ENCODE peak calls at places on chromosomes 6 and 20, in six cellular contexts. P is tibial artery, F is HCT116, B is left lung, T is uterus, Q is IMR-90. L is an unnamed sample.

GRCh38 chr6:35972471-35972985 is 51.6 kb upstream of the SRPK1 start:
- DNase-seq in T (no peak), Q (no peak), B (no peak), F (no peak), P (no peak), L (no peak)

GRCh38 chr6:32439708-32440214 is at the start of gene HLA-DRA:
- DNase-seq in Q (peak; percentile 33), T (no peak), P (no peak), F (peak; percentile 72), B (no peak), L (peak; percentile 39)

GRCh38 chr20:15638781-15639180 is 934.5 kb downstream of the KIF16B start:
- DNase-seq in B (no peak), P (no peak), F (no peak), T (no peak), Q (no peak), L (no peak)

GRCh38 chr20:63024573-63025392 is 18.0 kb upstream of the BHLHE23 start:
- DNase-seq in P (no peak), F (no peak), T (no peak), B (peak; percentile 42), Q (no peak), L (no peak)

GRCh38 chr6:133187657-133188453 is 53.3 kb upstream of the EYA4 start:
- DNase-seq in P (no peak), T (no peak), B (no peak), Q (peak; percentile 85), F (no peak), L (no peak)

GRCh38 chr6:158409451-158409850 is 97.2 kb downstream of the TULP4 start:
- DNase-seq in P (no peak), Q (peak; percentile 75), B (no peak), F (no peak), T (no peak), L (no peak)

GRCh38 chr20:3889489-3890409 is 562 bp downstream of the PANK2 start:
- DNase-seq in B (peak; percentile 89), P (peak; percentile 4), F (no peak), T (peak; percentile 40), Q (no peak), L (peak; percentile 28)

GRCh38 chr20:38117635-38118034 is 47.4 kb downstream of the TGM2 start:
- DNase-seq in Q (peak; percentile 66), T (no peak), B (no peak), P (no peak), F (no peak), L (peak; percentile 96)

GRCh38 chr6:136024711-136025110 is 173.2 kb downstream of the PDE7B start:
- DNase-seq in P (no peak), B (no peak), Q (no peak), T (no peak), F (no peak), L (no peak)

GRCh38 chr20:55744896-55745295 is 260.4 kb downstream of the CBLN4 start:
- DNase-seq in T (no peak), Q (no peak), P (no peak), B (no peak), F (no peak), L (no peak)

GRCh38 chr20:12171927-12172581 is 254.4 kb downstream of the BTBD3 start:
- DNase-seq in F (no peak), Q (peak; percentile 84), P (no peak), B (no peak), T (peak; percentile 58), L (peak; percentile 24)

GRCh38 chr6:27668442-27669275 is 195.8 kb upstream of the ZNF184 start:
- DNase-seq in F (peak; percentile 80), B (no peak), Q (peak; percentile 77), P (no peak), T (peak; percentile 46), L (peak; percentile 89)

GRCh38 chr6:12436683-12437082 is 146.5 kb downstream of the EDN1 start:
- DNase-seq in B (no peak), P (no peak), Q (no peak), F (no peak), T (no peak), L (no peak)

GRCh38 chr20:21185849-21186248 is 60.0 kb downstream of the KIZ start:
- DNase-seq in F (no peak), Q (no peak), P (no peak), T (no peak), B (no peak), L (no peak)

GRCh38 chr20:32619586-32619985 is 34.5 kb upstream of the NOL4L start:
- DNase-seq in F (no peak), B (no peak), P (no peak), Q (no peak), T (no peak), L (no peak)

GRCh38 chr20:50756447-50756846 is 25.1 kb downstream of the PARD6B start:
- DNase-seq in Q (no peak), P (no peak), F (no peak), T (no peak), B (no peak), L (no peak)

DNA sequence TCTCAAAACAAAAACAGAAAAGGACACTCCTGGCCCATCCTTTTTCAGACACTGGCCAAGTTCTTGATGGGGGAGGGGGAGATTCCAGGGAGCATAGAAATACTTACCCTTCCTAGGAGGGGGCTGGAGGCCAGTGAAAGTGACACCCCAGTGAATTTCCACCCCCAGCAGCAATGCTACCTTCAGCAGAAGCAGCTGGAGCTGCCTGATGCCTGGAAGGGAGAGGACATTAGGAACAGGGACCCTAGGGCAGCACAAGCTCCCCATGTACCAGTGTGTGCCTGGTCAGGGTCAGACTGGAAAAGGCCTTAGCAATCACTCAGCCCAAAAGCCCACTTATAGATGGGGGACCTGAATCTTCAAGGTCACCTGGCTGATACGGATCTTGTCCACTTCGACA is 2.4 kb downstream of the MICAL1 start:
- DNase-seq in B (no peak), P (no peak), F (no peak), Q (no peak), T (no peak), L (no peak)
- H3K27ac ChIP-seq in B (no peak overlapping the region), P (peak overlapping the region; percentile 86), F (no peak overlapping the region), Q (no peak overlapping the region), T (no peak overlapping the region), L (no peak overlapping the region)

GRCh38 chr6:87241304-87241703 is 81.1 kb upstream of the SMIM8 start:
- DNase-seq in Q (no peak), F (no peak), T (no peak), B (peak; percentile 15), P (no peak), L (no peak)

DNA sequence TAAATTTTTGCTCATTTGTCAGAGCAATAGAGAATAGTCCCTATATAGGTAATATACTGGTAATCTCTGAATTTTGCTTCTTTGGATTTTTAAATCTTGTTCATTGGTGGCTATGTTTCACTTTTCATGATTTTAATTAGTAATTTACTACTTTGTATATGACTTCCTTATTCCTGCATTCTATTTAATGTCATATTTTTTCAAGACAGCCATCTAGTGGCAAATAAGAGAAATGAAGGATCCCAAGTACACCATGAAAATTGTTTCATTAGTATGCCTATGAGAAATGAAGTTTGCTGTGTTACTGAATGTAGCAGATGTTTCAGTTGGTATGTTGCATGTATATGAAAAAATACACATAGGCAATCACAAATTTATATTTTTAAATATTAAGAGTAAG is 82.4 kb downstream of the ZNF292 start:
- DNase-seq in Q (peak; percentile 45), F (peak; percentile 18), T (no peak), P (no peak), B (no peak), L (no peak)
- TF ChIP-seq CTCF in Q (peak; percentile 55), F (peak; percentile 50), T (peak; percentile 34), P (peak; percentile 55), B (peak; percentile 49), L (peak; percentile 68)

DNA sequence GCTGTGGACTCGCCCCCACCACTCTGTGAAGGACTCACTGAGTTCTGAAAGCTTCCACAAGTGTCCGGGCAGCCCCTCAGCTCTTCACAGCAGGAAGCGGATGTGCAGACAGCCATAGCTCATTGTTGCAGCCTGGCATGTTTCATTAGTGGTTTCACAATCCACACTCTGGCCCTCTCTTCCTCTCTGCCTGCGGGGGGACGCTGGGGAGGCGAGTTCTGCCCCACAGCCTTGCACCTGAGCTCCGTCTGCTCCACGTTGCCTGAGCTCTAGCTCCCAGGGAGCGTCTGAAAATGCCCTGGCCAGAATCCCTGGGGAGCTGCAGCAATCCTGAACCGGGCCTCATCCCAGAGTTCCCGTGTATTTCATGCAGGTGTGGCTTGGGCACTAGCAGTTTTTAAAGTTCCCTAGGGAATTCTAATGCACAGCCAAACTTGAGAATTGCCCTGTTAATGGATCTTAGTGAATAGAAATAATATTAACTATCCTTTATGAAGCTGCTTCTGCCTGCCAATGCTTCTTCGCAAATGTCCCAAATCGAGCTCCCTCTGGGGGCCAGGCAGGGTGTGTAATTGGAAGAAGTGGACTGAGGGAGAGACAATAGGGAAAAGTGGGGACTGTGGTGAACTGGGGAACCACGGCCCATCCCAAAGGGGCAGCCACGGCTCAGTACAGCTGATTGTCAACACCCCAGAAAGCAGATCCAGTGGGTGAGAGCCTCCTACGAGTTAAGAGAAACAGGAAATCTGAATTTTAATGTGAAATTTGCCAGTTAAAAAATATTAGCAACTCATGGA is 51.5 kb downstream of the CTCFL start:
- DNase-seq in Q (no peak), F (no peak), T (peak; percentile 15), B (peak; percentile 85), P (peak; percentile 23), L (no peak)
- H3K4me1 ChIP-seq in Q (no peaks in the 10 kb centered on the region), F (peaks cover 9% of the 10 kb centered on the region), T (no peaks in the 10 kb centered on the region), B (peaks cover 3% of the 10 kb centered on the region), P (no peaks in the 10 kb centered on the region), L (no peaks in the 10 kb centered on the region)

GRCh38 chr6:34664270-34664971 is 32.1 kb downstream of the ILRUN start:
- DNase-seq in P (no peak), B (no peak), F (no peak), Q (peak; percentile 62), T (no peak), L (no peak)
- H3K27ac ChIP-seq in P (peak overlapping the region; percentile 45), B (peak overlapping the region; percentile 75), F (peak overlapping the region; percentile 32), Q (peak overlapping the region; percentile 77), T (peak overlapping the region; percentile 55), L (peak overlapping the region; percentile 47)

GRCh38 chr20:25669826-25670422 is 26.7 kb downstream of the ZNF337 start:
- DNase-seq in F (no peak), T (no peak), Q (peak; percentile 87), P (no peak), B (no peak), L (peak; percentile 93)
- TF ChIP-seq CTCF in F (peak; percentile 30), T (no peak), Q (peak; percentile 14), P (no peak), B (no peak), L (peak; percentile 23)

GRCh38 chr6:113350521-113350920 is 506.6 kb upstream of the MARCKS start:
- DNase-seq in F (no peak), Q (peak; percentile 40), T (no peak), B (no peak), P (no peak), L (no peak)
- H3K4me1 ChIP-seq in F (peaks cover 21% of the 10 kb centered on the region), Q (peaks cover 24% of the 10 kb centered on the region), T (no peaks in the 10 kb centered on the region), B (peaks cover 12% of the 10 kb centered on the region), P (peaks cover 9% of the 10 kb centered on the region), L (peaks cover 35% of the 10 kb centered on the region)

DNA sequence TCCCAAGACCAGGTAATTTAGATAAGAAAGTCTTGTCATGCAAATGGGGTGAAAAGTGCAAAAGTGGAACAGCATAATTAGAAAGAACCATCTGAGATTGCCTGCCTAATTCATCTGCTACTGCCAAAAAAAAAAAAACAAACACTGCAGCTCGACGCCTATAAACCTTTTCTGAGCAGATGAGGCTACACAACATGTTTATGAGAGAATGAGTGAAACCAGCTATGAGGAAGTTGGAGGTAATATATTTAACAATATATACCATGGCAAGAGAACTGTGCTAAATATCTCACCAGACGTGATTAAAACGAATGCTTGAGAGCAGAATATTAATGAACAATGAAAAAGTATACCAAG is 50.0 kb downstream of the LAMA4 start:
- DNase-seq in P (no peak), T (no peak), Q (no peak), F (no peak), B (no peak), L (no peak)
- H3K27ac ChIP-seq in P (peak overlapping the region; percentile 52), T (peak overlapping the region; percentile 73), Q (peak overlapping the region; percentile 23), F (no peak overlapping the region), B (no peak overlapping the region), L (no peak overlapping the region)

L was measured in foreskin keratinocyte.